ENCODE peak calls at places on chromosomes 6 and 20, in nine cellular contexts. Z, V, I, L, T, B, E, O and Y are unnamed samples.

GRCh38 chr6:150987855-150988484 is 122.5 kb downstream of the MTHFD1L start:
- DNase-seq in Z (no peak), V (no peak), I (no peak), L (no peak), T (no peak), B (no peak), E (no peak), O (no peak), Y (no peak)

GRCh38 chr6:30060634-30060981 is 457 bp upstream of the POLR1H start:
- DNase-seq in Z (no peak), V (no peak), I (no peak), L (peak), T (no peak), B (no peak), E (no peak), O (no peak), Y (peak)

GRCh38 chr6:136822051-136822378 is 377 bp upstream of the PEX7 start:
- DNase-seq in Z (peak), V (no peak), I (no peak), L (no peak), T (no peak), B (no peak), E (no peak), O (no peak), Y (no peak)

GRCh38 chr6:149863846-149864577 is at the start of gene LRP11:
- DNase-seq in Z (peak), V (no peak), I (peak), L (peak), T (peak), B (peak), E (peak), O (peak), Y (peak)

GRCh38 chr20:20731945-20732296 is 19.5 kb upstream of the RALGAPA2 start:
- DNase-seq in Z (no peak), V (no peak), I (no peak), L (no peak), T (no peak), B (no peak), E (no peak), O (no peak), Y (no peak)

GRCh38 chr6:84013931-84014330 is 19.6 kb upstream of the MRAP2 start:
- DNase-seq in Z (no peak), V (no peak), I (no peak), L (no peak), T (no peak), B (no peak), E (no peak), O (no peak), Y (no peak)

GRCh38 chr6:137776786-137777185 is 90.3 kb upstream of the TNFAIP3 start:
- DNase-seq in Z (no peak), V (no peak), I (no peak), L (no peak), T (no peak), B (no peak), E (no peak), O (no peak), Y (no peak)

GRCh38 chr6:73028124-73028766 is 197.1 kb downstream of the KHDC1L start:
- DNase-seq in Z (no peak), V (no peak), I (no peak), L (no peak), T (no peak), B (no peak), E (no peak), O (no peak), Y (no peak)

GRCh38 chr6:40550096-40550731 is 37.0 kb downstream of the LRFN2 start:
- DNase-seq in Z (no peak), V (peak), I (peak), L (no peak), T (peak), B (peak), E (peak), O (peak), Y (no peak)

GRCh38 chr6:11538049-11538798 is 675 bp downstream of the TMEM170B start:
- DNase-seq in Z (peak), V (no peak), I (peak), L (peak), T (no peak), B (peak), E (peak), O (no peak), Y (peak)

GRCh38 chr20:19726126-19726525 is 31.9 kb upstream of the RIN2 start:
- DNase-seq in Z (no peak), V (no peak), I (no peak), L (no peak), T (no peak), B (no peak), E (no peak), O (no peak), Y (no peak)

GRCh38 chr6:107626645-107627044 is 136.7 kb downstream of the SOBP start:
- DNase-seq in Z (no peak), V (no peak), I (no peak), L (no peak), T (no peak), B (no peak), E (no peak), O (no peak), Y (no peak)

GRCh38 chr6:100237881-100238280 is 226.8 kb downstream of the SIM1 start:
- DNase-seq in Z (no peak), V (no peak), I (no peak), L (no peak), T (no peak), B (no peak), E (no peak), O (no peak), Y (no peak)

GRCh38 chr6:162683135-162683534 is 44.4 kb downstream of the PRKN start:
- DNase-seq in Z (no peak), V (no peak), I (no peak), L (no peak), T (no peak), B (no peak), E (no peak), O (no peak), Y (no peak)

GRCh38 chr6:43286995-43287716 is 10.9 kb upstream of the SLC22A7 start:
- DNase-seq in Z (no peak), V (no peak), I (no peak), L (peak), T (no peak), B (peak), E (no peak), O (no peak), Y (no peak)

GRCh38 chr6:33772114-33772830 is 16.7 kb downstream of the LEMD2 start:
- DNase-seq in Z (no peak), V (no peak), I (no peak), L (no peak), T (no peak), B (no peak), E (no peak), O (no peak), Y (no peak)

GRCh38 chr20:6360766-6361165 is 237.9 kb upstream of the FERMT1 start:
- DNase-seq in Z (no peak), V (no peak), I (no peak), L (no peak), T (no peak), B (no peak), E (no peak), O (no peak), Y (no peak)

GRCh38 chr6:33926451-33926850 is 122.6 kb upstream of the MLN start:
- DNase-seq in Z (no peak), V (no peak), I (peak), L (no peak), T (peak), B (no peak), E (no peak), O (no peak), Y (peak)

GRCh38 chr6:127737009-127737486 is 160.1 kb downstream of the C6orf58 start:
- DNase-seq in Z (no peak), V (peak), I (peak), L (no peak), T (peak), B (peak), E (peak), O (peak), Y (no peak)

GRCh38 chr6:20404641-20405032 is 3.0 kb downstream of the E2F3 start:
- DNase-seq in Z (peak), V (peak), I (peak), L (no peak), T (no peak), B (no peak), E (peak), O (no peak), Y (peak)

GRCh38 chr6:110811187-110811586 is 4.1 kb downstream of the CDK19 start:
- DNase-seq in Z (no peak), V (no peak), I (no peak), L (no peak), T (no peak), B (no peak), E (no peak), O (no peak), Y (no peak)

GRCh38 chr20:63733579-63734081 is 2.8 kb upstream of the LIME1 start:
- DNase-seq in Z (no peak), V (no peak), I (no peak), L (no peak), T (no peak), B (no peak), E (no peak), O (no peak), Y (no peak)

GRCh38 chr20:25399038-25399430 is 8.4 kb upstream of the ABHD12 start:
- DNase-seq in Z (no peak), V (peak), I (peak), L (no peak), T (peak), B (peak), E (peak), O (no peak), Y (no peak)

GRCh38 chr20:40997116-40997515 is 31.5 kb upstream of the TOP1 start:
- DNase-seq in Z (no peak), V (no peak), I (no peak), L (no peak), T (no peak), B (no peak), E (no peak), O (no peak), Y (no peak)

GRCh38 chr6:44921787-44922186 is 406.3 kb upstream of the RUNX2 start:
- DNase-seq in Z (no peak), V (no peak), I (no peak), L (peak), T (no peak), B (no peak), E (no peak), O (no peak), Y (no peak)

GRCh38 chr20:36540551-36541211 is 638 bp upstream of the MYL9 start:
- DNase-seq in Z (no peak), V (no peak), I (no peak), L (no peak), T (no peak), B (no peak), E (no peak), O (no peak), Y (no peak)